ENCODE peak calls at places on chromosomes 3 and 15, in seven cellular contexts. A is GM04503; C is GM23338; W is NCI-H187; N is AG08395; I is lower leg skin; R is stimulated activated CD4-positive, alpha-beta T cell treated with anti-CD3 and anti-CD28 coated beads, Interleukin-12 subunit alpha, Interleukin-12 subunit beta, amount 100 ng/mL, for 48 hours. Y is an unnamed sample.

GRCh38 chr15:101017935-101018849 is 99.0 kb downstream of the LRRK1 start:
- DNase-seq in A (no peak), C (no peak), W (no peak), N (no peak), I (peak), R (no peak), Y (peak)

GRCh38 chr3:27521872-27522265 is 37.7 kb upstream of the SLC4A7 start:
- DNase-seq in A (no peak), C (no peak), W (no peak), N (no peak), I (no peak), R (no peak), Y (no peak)

GRCh38 chr15:67784057-67784781 is 41.1 kb upstream of the SKOR1 start:
- DNase-seq in A (no peak), C (no peak), W (no peak), N (no peak), I (no peak), R (no peak), Y (no peak)

GRCh38 chr3:8371085-8371551 is 130.5 kb upstream of the LMCD1 start:
- DNase-seq in A (peak), C (no peak), W (no peak), N (peak), I (no peak), R (no peak), Y (no peak)

GRCh38 chr3:39814007-39814406 is 4.6 kb downstream of the MYRIP start:
- DNase-seq in A (no peak), C (no peak), W (no peak), N (no peak), I (no peak), R (no peak), Y (peak)

GRCh38 chr3:147336543-147337278 is 69.6 kb downstream of the ZIC4 start:
- DNase-seq in A (no peak), C (no peak), W (no peak), N (no peak), I (no peak), R (no peak), Y (peak)

GRCh38 chr3:62260655-62261054 is 112.7 kb downstream of the FEZF2 start:
- DNase-seq in A (no peak), C (no peak), W (no peak), N (no peak), I (no peak), R (no peak), Y (no peak)

GRCh38 chr3:143608966-143609365 is 239.3 kb downstream of the SLC9A9 start:
- DNase-seq in A (peak), C (no peak), W (no peak), N (peak), I (no peak), R (no peak), Y (no peak)

GRCh38 chr3:112327371-112327951 is 5.5 kb upstream of the CD200 start:
- DNase-seq in A (no peak), C (peak), W (no peak), N (peak), I (no peak), R (no peak), Y (peak)

GRCh38 chr3:112973325-112974177 is 1.4 kb downstream of the CD200R1 start:
- DNase-seq in A (no peak), C (no peak), W (no peak), N (no peak), I (no peak), R (peak), Y (no peak)

GRCh38 chr3:146165370-146165769 is 4.4 kb upstream of the PLOD2 start:
- DNase-seq in A (no peak), C (no peak), W (no peak), N (no peak), I (no peak), R (no peak), Y (no peak)

GRCh38 chr3:103907567-103907966 is 1459.1 kb upstream of the ALCAM start:
- DNase-seq in A (no peak), C (no peak), W (no peak), N (no peak), I (no peak), R (no peak), Y (no peak)

GRCh38 chr15:76127880-76128279 is 68.1 kb downstream of the TMEM266 start:
- DNase-seq in A (no peak), C (no peak), W (no peak), N (no peak), I (no peak), R (no peak), Y (no peak)

GRCh38 chr15:70451861-70452653 is 311.3 kb downstream of the UACA start:
- DNase-seq in A (no peak), C (peak), W (no peak), N (no peak), I (no peak), R (no peak), Y (no peak)

GRCh38 chr3:22175899-22176298 is 424.9 kb upstream of the ZNF385D start:
- DNase-seq in A (no peak), C (no peak), W (no peak), N (no peak), I (no peak), R (no peak), Y (no peak)

GRCh38 chr3:150307862-150308261 is 100.2 kb upstream of the TSC22D2 start:
- DNase-seq in A (no peak), C (no peak), W (no peak), N (no peak), I (no peak), R (no peak), Y (no peak)

GRCh38 chr15:74307827-74308642 is 59.4 kb downstream of the CYP11A1 start:
- DNase-seq in A (no peak), C (peak), W (peak), N (peak), I (no peak), R (no peak), Y (peak)

GRCh38 chr3:164845739-164846138 is 232.6 kb downstream of the SI start:
- DNase-seq in A (no peak), C (peak), W (no peak), N (no peak), I (no peak), R (no peak), Y (no peak)

GRCh38 chr15:97929456-97930229 is 30.9 kb upstream of the ARRDC4 start:
- DNase-seq in A (no peak), C (no peak), W (no peak), N (no peak), I (no peak), R (no peak), Y (no peak)

GRCh38 chr3:69646287-69647067 is 92.8 kb upstream of the MITF start:
- DNase-seq in A (no peak), C (no peak), W (no peak), N (no peak), I (no peak), R (no peak), Y (no peak)

GRCh38 chr3:57110797-57111196 is 50.3 kb downstream of the SPATA12 start:
- DNase-seq in A (no peak), C (no peak), W (peak), N (no peak), I (no peak), R (no peak), Y (no peak)

GRCh38 chr3:82055792-82056191 is 294.3 kb upstream of the GBE1 start:
- DNase-seq in A (no peak), C (no peak), W (no peak), N (no peak), I (no peak), R (no peak), Y (no peak)

GRCh38 chr15:31276596-31277298 is 49.9 kb upstream of the KLF13 start:
- DNase-seq in A (no peak), C (no peak), W (no peak), N (no peak), I (no peak), R (no peak), Y (no peak)

GRCh38 chr3:114380233-114380645 is 86.4 kb downstream of the TIGIT start:
- DNase-seq in A (peak), C (no peak), W (no peak), N (peak), I (peak), R (no peak), Y (peak)

GRCh38 chr15:40044717-40045571 is 6.0 kb upstream of the SRP14 start:
- DNase-seq in A (no peak), C (peak), W (no peak), N (peak), I (peak), R (peak), Y (peak)

GRCh38 chr15:40843885-40844542 is at the start of gene SPINT1:
- DNase-seq in A (no peak), C (peak), W (peak), N (no peak), I (no peak), R (peak), Y (no peak)

GRCh38 chr15:100858294-100858693 is 21.3 kb upstream of the ALDH1A3 start:
- DNase-seq in A (no peak), C (no peak), W (no peak), N (no peak), I (no peak), R (no peak), Y (no peak)

GRCh38 chr3:30300844-30301243 is 305.6 kb upstream of the TGFBR2 start:
- DNase-seq in A (no peak), C (no peak), W (no peak), N (no peak), I (no peak), R (no peak), Y (peak)

GRCh38 chr3:98710008-98710672 is 53.0 kb upstream of the ST3GAL6 start:
- DNase-seq in A (no peak), C (no peak), W (no peak), N (no peak), I (no peak), R (no peak), Y (no peak)

GRCh38 chr15:100114526-100114925 is 227.2 kb downstream of the ADAMTS17 start:
- DNase-seq in A (no peak), C (peak), W (no peak), N (peak), I (no peak), R (no peak), Y (no peak)

GRCh38 chr3:8663177-8664061 is 18.8 kb upstream of the SSUH2 start:
- DNase-seq in A (peak), C (peak), W (peak), N (peak), I (peak), R (peak), Y (peak)

GRCh38 chr15:58232273-58233065 is 94.3 kb downstream of the AQP9 start:
- DNase-seq in A (no peak), C (no peak), W (no peak), N (no peak), I (no peak), R (no peak), Y (peak)

GRCh38 chr15:97680606-97681220 is 279.8 kb upstream of the ARRDC4 start:
- DNase-seq in A (no peak), C (no peak), W (no peak), N (no peak), I (no peak), R (no peak), Y (no peak)

GRCh38 chr3:88773766-88774165 is 333.7 kb upstream of the EPHA3 start:
- DNase-seq in A (no peak), C (no peak), W (no peak), N (no peak), I (no peak), R (no peak), Y (no peak)

GRCh38 chr3:143970773-143971366 is 753 bp upstream of the DIPK2A start:
- DNase-seq in A (no peak), C (peak), W (no peak), N (peak), I (peak), R (peak), Y (peak)

GRCh38 chr3:95197661-95198060 is 1134.8 kb downstream of the NSUN3 start:
- DNase-seq in A (no peak), C (no peak), W (no peak), N (no peak), I (no peak), R (no peak), Y (no peak)

GRCh38 chr15:51736646-51737537 is 563 bp downstream of the LYSMD2 start:
- DNase-seq in A (no peak), C (peak), W (no peak), N (peak), I (peak), R (peak), Y (peak)

GRCh38 chr3:50587373-50587772 is 18.1 kb downstream of the HEMK1 start:
- DNase-seq in A (no peak), C (no peak), W (no peak), N (peak), I (no peak), R (no peak), Y (no peak)

GRCh38 chr3:13452490-13453335 is 27.4 kb upstream of the HDAC11 start:
- DNase-seq in A (no peak), C (peak), W (no peak), N (peak), I (no peak), R (peak), Y (peak)